ENCODE peak calls at places on chromosomes 5 and 9, in five cellular contexts. B is stomach, Q is spleen, L is right lobe of liver, V is suprapubic skin. C is an unnamed sample.
A peak's percentile ranks its signal among the peaks of the same experiment; 100 is the strongest.

GRCh38 chr9:134785325-134786108 is 95.1 kb upstream of the FCN2 start:
- DNase-seq in B (no peak), Q (peak; percentile 83), L (no peak), V (no peak), C (no peak)

GRCh38 chr5:139677404-139678282 is 29.5 kb downstream of the CXXC5 start:
- DNase-seq in B (peak; percentile 72), Q (no peak), L (peak; percentile 77), V (no peak), C (no peak)

GRCh38 chr9:114098660-114099522 is at the start of gene KIF12:
- DNase-seq in B (peak; percentile 83), Q (no peak), L (peak; percentile 89), V (peak; percentile 77), C (no peak)

GRCh38 chr9:133701981-133702797 is 36.0 kb downstream of the SARDH start:
- DNase-seq in B (no peak), Q (peak; percentile 86), L (no peak), V (no peak), C (peak; percentile 73)

GRCh38 chr9:71001780-71002386 is 119.5 kb downstream of the TRPM3 start:
- DNase-seq in B (peak; percentile 49), Q (no peak), L (peak; percentile 53), V (no peak), C (no peak)

GRCh38 chr5:38554860-38555259 is 1.6 kb downstream of the LIFR start:
- DNase-seq in B (no peak), Q (no peak), L (no peak), V (no peak), C (no peak)

GRCh38 chr9:121494192-121494591 is 5.5 kb downstream of the GGTA1 start:
- DNase-seq in B (no peak), Q (no peak), L (no peak), V (no peak), C (no peak)

GRCh38 chr5:80231243-80231642 is 24.6 kb downstream of the SERINC5 start:
- DNase-seq in B (no peak), Q (no peak), L (no peak), V (no peak), C (no peak)

GRCh38 chr5:6404129-6404528 is 25.8 kb upstream of the MED10 start:
- DNase-seq in B (no peak), Q (no peak), L (no peak), V (no peak), C (no peak)

GRCh38 chr9:129458155-129458661 is 162.7 kb downstream of the C9orf50 start:
- DNase-seq in B (peak; percentile 60), Q (no peak), L (peak; percentile 72), V (no peak), C (peak; percentile 80)
- TF ChIP-seq POLR2A in B (peak; percentile 10), Q (no peak), L (no peak), V (no peak), C (no peak)

GRCh38 chr5:74638776-74639537 is 1.6 kb downstream of the ENC1 start:
- DNase-seq in B (no peak), Q (no peak), L (no peak), V (no peak), C (no peak)

GRCh38 chr5:74640450-74641013 is at the start of gene ENC1:
- DNase-seq in B (peak; percentile 88), Q (peak; percentile 99), L (peak; percentile 91), V (peak; percentile 90), C (peak; percentile 87)

GRCh38 chr5:74641778-74642542 is 1.4 kb upstream of the ENC1 start:
- DNase-seq in B (peak; percentile 51), Q (peak; percentile 86), L (peak; percentile 58), V (no peak), C (no peak)

GRCh38 chr5:74641014-74641777 is 668 bp upstream of the ENC1 start:
- DNase-seq in B (peak; percentile 80), Q (peak; percentile 93), L (peak; percentile 91), V (peak; percentile 88), C (peak; percentile 81)

DNA sequence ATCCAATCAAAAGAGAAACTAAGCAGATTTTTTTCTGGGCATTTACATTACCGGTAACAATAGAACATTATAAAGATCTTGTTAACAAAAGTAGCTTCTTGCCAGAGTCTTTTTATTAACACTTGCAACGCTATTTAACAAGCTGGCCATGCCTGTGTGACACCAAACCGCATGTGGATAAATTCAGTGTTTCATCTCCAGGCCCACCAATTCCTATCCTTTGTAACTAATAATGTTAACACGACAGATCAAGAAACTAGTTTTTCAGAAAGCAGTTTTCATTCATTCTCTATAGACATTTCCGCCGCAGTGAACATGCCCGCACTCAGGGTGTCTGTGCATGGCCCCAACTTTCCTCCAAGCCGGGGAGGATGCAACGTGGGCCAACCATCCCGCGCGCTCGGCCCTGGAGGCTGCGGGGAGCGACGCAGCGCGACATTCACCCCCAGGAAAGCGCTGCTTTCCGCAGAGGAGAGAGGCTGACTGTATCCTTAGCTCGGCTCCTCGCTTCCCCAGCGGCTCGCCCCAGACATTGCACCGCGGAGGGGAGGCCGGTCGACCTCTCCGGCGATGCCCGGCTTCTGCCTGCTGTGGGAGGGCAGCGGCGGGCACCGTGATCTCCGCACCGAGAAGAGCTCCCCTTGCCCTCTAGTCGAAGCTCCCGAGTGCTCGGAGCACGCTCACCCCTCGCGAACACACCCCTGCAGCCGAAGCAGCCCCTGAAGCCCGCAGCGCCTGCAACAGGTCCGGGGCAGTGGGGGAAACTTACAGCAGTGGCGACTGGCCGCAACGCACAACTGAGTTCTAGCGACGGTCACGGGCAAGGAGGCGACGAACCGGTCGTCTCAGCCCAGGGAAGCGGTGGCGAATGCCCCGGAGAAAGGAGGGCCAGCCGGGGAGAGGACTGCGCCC is 734 bp downstream of the ENC1 start:
- DNase-seq in B (peak; percentile 52), Q (no peak), L (no peak), V (no peak), C (peak; percentile 72)
- H3K4me1 ChIP-seq in B (peaks cover 18% of the 10 kb centered on the region), Q (peaks cover 88% of the 10 kb centered on the region), L (no peaks in the 10 kb centered on the region), V (peaks cover 36% of the 10 kb centered on the region), C (no peaks in the 10 kb centered on the region)

GRCh38 chr9:129904734-129905133 is 69.5 kb downstream of the USP20 start:
- DNase-seq in B (no peak), Q (no peak), L (no peak), V (no peak), C (no peak)
- TF ChIP-seq POLR2A in B (no peak), Q (no peak), L (no peak), V (no peak), C (no peak)

GRCh38 chr5:119190470-119190869 is 119.6 kb downstream of the DMXL1 start:
- DNase-seq in B (no peak), Q (no peak), L (no peak), V (no peak), C (no peak)

GRCh38 chr5:119187776-119188529 is 117.1 kb downstream of the DMXL1 start:
- DNase-seq in B (no peak), Q (no peak), L (no peak), V (no peak), C (no peak)

DNA sequence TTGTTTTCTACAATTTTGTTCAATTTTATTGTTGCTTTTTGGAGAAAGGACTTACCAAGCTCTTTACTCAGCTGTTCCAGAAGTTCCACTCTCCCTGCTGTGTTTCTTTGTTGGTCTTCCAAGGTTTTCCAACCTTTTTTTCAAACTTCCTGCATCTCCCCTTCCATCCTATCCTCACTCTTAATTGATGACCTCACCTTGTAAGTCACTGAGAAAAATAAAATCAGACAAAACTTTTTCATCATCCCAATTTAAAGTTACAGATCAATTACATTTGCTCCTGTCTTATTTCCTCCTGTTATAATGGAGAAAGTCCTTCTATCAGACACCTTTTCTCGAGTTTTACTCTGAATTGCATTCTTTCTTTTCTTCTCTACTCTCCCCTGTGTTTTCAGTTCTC is 121.1 kb downstream of the DMXL1 start:
- DNase-seq in B (no peak), Q (no peak), L (no peak), V (no peak), C (no peak)
- H3K4me1 ChIP-seq in B (no peaks in the 10 kb centered on the region), Q (peaks cover 16% of the 10 kb centered on the region), L (no peaks in the 10 kb centered on the region), V (no peaks in the 10 kb centered on the region), C (no peaks in the 10 kb centered on the region)